ENCODE peak calls at places on chromosomes 6 and 20, in eight cellular contexts. Z is lung, N is IMR-90, W is left ventricle myocardium inferior, Y is cardiac fibroblast, B is AG04449, F is GM23338, O is epithelial cell of esophagus. H is an unnamed sample.

GRCh38 chr6:166419268-166419667 is 36.5 kb upstream of the MPC1 start:
- DNase-seq in F (no peak), Z (no peak), W (no peak), Y (peak), O (peak), B (no peak), N (peak), H (no peak)

GRCh38 chr6:63299667-63300066 is 20.1 kb downstream of the LGSN start:
- DNase-seq in Z (no peak), Y (no peak), O (no peak), B (no peak), N (no peak), F (no peak), W (no peak), H (no peak)

GRCh38 chr6:74715362-74716068 is 490.3 kb downstream of the COL12A1 start:
- DNase-seq in Y (peak), Z (no peak), O (peak), B (peak), N (peak), F (no peak), W (no peak), H (peak)

GRCh38 chr6:14874975-14875677 is 370.7 kb upstream of the JARID2 start:
- DNase-seq in N (no peak), F (no peak), W (no peak), O (no peak), Y (no peak), B (no peak), Z (no peak), H (no peak)

GRCh38 chr20:10131612-10132345 is 86.9 kb upstream of the SNAP25 start:
- DNase-seq in Y (peak), F (peak), O (peak), Z (no peak), W (peak), N (peak), B (no peak), H (peak)

GRCh38 chr6:47180633-47181032 is 129.1 kb downstream of the TNFRSF21 start:
- DNase-seq in Y (peak), Z (no peak), W (no peak), B (no peak), O (peak), F (no peak), N (peak), H (no peak)

GRCh38 chr6:56478202-56478601 is 164.5 kb downstream of the DST start:
- DNase-seq in F (no peak), Z (no peak), Y (no peak), N (no peak), B (no peak), O (no peak), W (no peak), H (no peak)

GRCh38 chr6:29815118-29815750 is 12.4 kb upstream of the HLA-G start:
- DNase-seq in F (no peak), N (no peak), W (no peak), B (no peak), Z (no peak), Y (no peak), O (no peak), H (no peak)

GRCh38 chr6:30893001-30893591 is 8.8 kb downstream of the DDR1 start:
- DNase-seq in W (no peak), Y (no peak), O (no peak), B (no peak), Z (no peak), N (no peak), F (peak), H (no peak)

GRCh38 chr20:2137552-2138201 is 36.0 kb downstream of the STK35 start:
- DNase-seq in W (no peak), O (no peak), Y (peak), N (peak), F (no peak), B (peak), Z (no peak), H (peak)

GRCh38 chr20:49287555-49288249 is 9.8 kb upstream of the ZNFX1 start:
- DNase-seq in N (peak), O (no peak), Y (peak), W (no peak), B (no peak), F (no peak), Z (no peak), H (no peak)

GRCh38 chr6:150666071-150666470 is 66.4 kb downstream of the PLEKHG1 start:
- DNase-seq in F (no peak), O (no peak), W (no peak), N (no peak), B (no peak), Y (peak), Z (no peak), H (no peak)

GRCh38 chr6:64280569-64280968 is 645.0 kb downstream of the PHF3 start:
- DNase-seq in N (peak), Y (peak), W (no peak), Z (no peak), F (peak), B (no peak), O (peak), H (peak)

GRCh38 chr6:15434823-15435380 is 189.0 kb downstream of the JARID2 start:
- DNase-seq in O (no peak), Y (no peak), F (no peak), Z (no peak), W (no peak), B (no peak), N (no peak), H (no peak)

GRCh38 chr6:111720931-111721496 is 115.3 kb upstream of the TRAF3IP2 start:
- DNase-seq in Y (no peak), Z (no peak), B (no peak), F (no peak), O (no peak), N (no peak), W (no peak), H (no peak)

GRCh38 chr6:52392944-52393343 is 27.2 kb upstream of the EFHC1 start:
- DNase-seq in Z (no peak), W (no peak), Y (peak), O (peak), B (peak), F (no peak), N (peak), H (no peak)

GRCh38 chr6:44116643-44117382 is 10.4 kb downstream of the MRPL14 start:
- DNase-seq in N (peak), O (peak), F (no peak), Y (peak), W (no peak), Z (no peak), B (peak), H (peak)

DNA sequence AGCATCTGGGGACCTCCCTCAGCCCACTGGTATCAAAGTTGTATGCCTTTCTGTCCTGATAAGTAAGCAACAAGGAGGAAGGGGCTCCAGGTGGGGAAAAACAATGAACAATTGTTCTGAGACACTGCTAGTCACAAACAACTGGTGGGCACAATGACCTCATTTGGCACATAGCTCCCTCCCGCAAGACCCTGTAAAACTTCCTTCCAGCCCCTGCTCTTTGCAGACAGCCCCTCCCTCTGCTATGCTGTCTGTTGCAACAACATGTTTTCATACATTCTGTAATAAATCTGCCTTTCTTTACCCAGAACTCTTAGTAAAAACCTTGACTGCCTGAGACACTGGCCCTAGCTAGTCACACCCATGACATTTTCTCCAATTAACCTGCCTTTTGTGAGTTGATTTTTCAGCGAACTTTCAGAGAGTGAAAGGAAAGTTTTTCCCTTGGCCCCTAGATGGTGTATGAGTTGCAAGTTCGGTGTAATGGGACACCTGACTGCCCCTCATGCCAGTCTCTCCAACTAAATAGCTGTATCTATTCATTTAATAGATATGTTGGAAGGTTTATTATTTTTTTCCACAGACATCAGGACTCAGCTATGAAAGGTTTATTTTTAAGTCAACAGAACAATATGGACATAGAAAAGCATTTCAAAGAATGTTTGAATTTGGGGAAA is 142.3 kb upstream of the SLC22A16 start:
- DNase-seq in N (peak), Z (no peak), Y (peak), F (peak), O (peak), B (no peak), W (no peak), H (no peak)
- TF ChIP-seq CTCF in N (peak), Z (no peak), Y (peak), F (peak), O (peak), B (no peak), W (peak), H (peak)

DNA sequence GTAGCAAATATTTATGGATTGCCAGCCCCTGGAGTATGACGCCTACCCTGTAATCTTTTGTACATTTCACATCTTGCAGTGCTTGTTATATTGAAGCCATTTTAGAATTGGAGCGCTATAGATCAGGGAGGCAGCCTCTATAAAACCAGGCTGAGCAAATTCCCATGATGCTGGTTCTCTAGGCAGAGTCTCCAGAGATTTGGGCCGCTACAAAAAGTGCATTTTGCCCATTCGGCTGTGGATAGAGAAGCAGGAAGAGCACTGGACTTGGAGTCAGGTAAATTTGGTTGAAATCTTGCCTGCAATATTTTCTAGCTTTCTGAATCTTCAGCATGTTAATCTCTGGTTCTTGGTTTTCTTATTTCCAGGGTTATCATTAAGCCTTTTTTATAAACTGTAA is 2.0 kb downstream of the YWHAB start:
- DNase-seq in W (no peak), Z (no peak), N (no peak), F (no peak), Y (no peak), B (no peak), O (no peak), H (no peak)
- H3K4me3 ChIP-seq in W (peak), Z (no peak), N (peak), F (peak), Y (peak), B (peak), O (peak), H (peak)

DNA sequence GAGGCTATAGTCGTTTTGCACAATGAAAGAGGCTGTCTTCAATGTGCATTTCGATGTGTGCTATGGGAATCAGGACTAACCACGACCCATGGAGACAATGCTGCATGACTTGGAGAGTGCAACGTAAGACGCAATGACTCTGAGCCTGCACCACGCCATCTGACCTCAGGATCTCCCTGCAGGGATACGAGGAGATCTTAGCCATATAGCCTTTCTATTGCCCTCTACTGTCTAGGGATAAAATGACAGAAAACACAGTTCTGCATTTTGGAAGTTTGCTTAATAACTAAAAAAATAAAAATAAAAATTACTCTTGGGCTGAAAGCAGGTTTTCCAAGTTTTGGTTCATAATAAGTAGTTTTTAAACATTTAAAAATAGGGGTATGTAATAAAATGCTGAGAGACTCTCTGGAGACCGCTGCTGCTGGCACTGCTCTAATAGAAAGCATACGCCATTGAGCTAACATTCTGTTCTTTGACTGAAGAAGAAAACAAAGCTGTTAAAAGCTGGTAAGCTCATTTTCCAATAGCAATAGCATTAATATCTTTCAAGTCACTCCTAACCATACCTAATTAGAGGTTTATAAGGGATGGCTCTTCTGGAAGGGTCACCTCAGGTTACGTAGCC is 87.2 kb downstream of the PDE7B start:
- DNase-seq in F (peak), Z (no peak), N (peak), Y (peak), W (peak), B (no peak), O (peak), H (no peak)
- TF ChIP-seq CTCF in F (peak), Z (no peak), N (peak), Y (peak), W (peak), B (peak), O (peak), H (peak)

GRCh38 chr6:27216874-27217273 is 30.6 kb upstream of the PRSS16 start:
- DNase-seq in Y (no peak), N (no peak), B (no peak), O (no peak), W (no peak), Z (no peak), F (no peak), H (no peak)
- H3K4me3 ChIP-seq in Y (no peak), N (no peak), B (no peak), O (no peak), W (no peak), Z (no peak), F (no peak), H (no peak)

GRCh38 chr20:51758978-51759544 is 9.1 kb downstream of the ATP9A start:
- DNase-seq in Y (no peak), B (no peak), O (no peak), F (no peak), N (no peak), Z (no peak), W (peak), H (no peak)

GRCh38 chr20:51756653-51757052 is 11.5 kb downstream of the ATP9A start:
- DNase-seq in Y (no peak), B (no peak), O (no peak), Z (no peak), F (no peak), W (no peak), N (no peak), H (no peak)

GRCh38 chr20:51759769-51760510 is 8.2 kb downstream of the ATP9A start:
- DNase-seq in F (peak), O (no peak), N (no peak), Y (no peak), Z (no peak), W (no peak), B (no peak), H (no peak)

GRCh38 chr20:51760905-51761544 is 7.2 kb downstream of the ATP9A start:
- DNase-seq in W (no peak), B (no peak), Y (peak), N (peak), F (peak), Z (no peak), O (peak), H (peak)

GRCh38 chr20:51757226-51757625 is 11.0 kb downstream of the ATP9A start:
- DNase-seq in N (no peak), Y (no peak), F (no peak), W (no peak), B (no peak), O (no peak), Z (no peak), H (no peak)
- TF ChIP-seq CTCF in N (no peak), Y (no peak), F (no peak), W (no peak), B (no peak), O (no peak), Z (no peak), H (no peak)

GRCh38 chr20:4949833-4950178 is 51.5 kb downstream of the SLC23A2 start:
- DNase-seq in F (peak), Z (peak), W (no peak), N (peak), O (peak), B (no peak), Y (peak), H (no peak)
- H3K4me3 ChIP-seq in F (no peak), Z (no peak), W (no peak), N (no peak), O (no peak), B (no peak), Y (no peak), H (no peak)

GRCh38 chr6:157339432-157339831 is 16.1 kb upstream of the TMEM242 start:
- DNase-seq in Y (no peak), O (no peak), B (no peak), Z (no peak), F (peak), W (no peak), N (no peak), H (no peak)
- TF ChIP-seq CTCF in Y (no peak), O (no peak), B (no peak), Z (no peak), F (peak), W (peak), N (no peak), H (no peak)

GRCh38 chr6:28213213-28213523 is 11.9 kb upstream of the ZSCAN9 start:
- DNase-seq in Z (no peak), B (no peak), Y (no peak), O (no peak), F (no peak), W (no peak), N (no peak), H (no peak)

GRCh38 chr6:28212510-28213212 is 12.4 kb upstream of the ZSCAN9 start:
- DNase-seq in F (peak), N (peak), B (peak), Z (peak), O (peak), W (no peak), Y (peak), H (peak)

GRCh38 chr6:28209753-28210535 is 15.1 kb upstream of the ZSCAN9 start:
- DNase-seq in F (no peak), N (no peak), W (no peak), B (no peak), Z (no peak), O (peak), Y (no peak), H (no peak)

GRCh38 chr6:28215425-28215824 is 9.7 kb upstream of the ZSCAN9 start:
- DNase-seq in Y (peak), N (peak), Z (no peak), B (no peak), W (no peak), O (peak), F (peak), H (no peak)

DNA sequence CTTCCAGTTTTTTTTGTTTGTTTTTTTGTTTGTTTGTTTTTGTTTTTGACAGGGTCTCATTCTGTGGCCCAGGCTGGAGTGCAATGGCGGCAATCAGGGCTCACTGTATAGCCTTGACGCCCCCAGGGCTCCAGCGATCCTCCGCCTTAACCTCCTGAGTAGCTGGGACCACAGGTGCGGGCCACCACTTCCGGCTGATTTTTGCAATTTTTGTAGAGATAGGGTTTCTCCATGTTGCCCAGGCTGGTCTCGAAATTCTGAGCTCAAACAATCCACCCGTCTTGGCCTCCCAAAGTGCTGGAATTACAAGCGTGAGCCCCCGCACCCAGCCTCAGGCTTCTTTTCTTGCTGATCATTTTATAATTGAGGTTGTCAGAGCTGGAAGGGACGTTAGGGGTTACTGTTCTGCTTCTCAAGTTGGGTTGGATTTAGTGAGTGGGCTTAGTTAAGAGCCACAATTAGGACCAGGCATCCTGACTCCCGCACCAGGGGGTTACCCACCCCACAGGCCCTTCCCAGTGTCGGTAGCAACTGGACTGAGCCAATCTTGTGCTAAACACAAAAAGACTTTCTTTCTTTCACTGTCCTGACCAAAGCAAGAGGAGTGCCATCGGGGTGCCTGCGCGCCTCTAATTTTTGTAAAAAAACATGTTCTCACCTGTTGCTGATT is 13.1 kb upstream of the ZSCAN9 start:
- DNase-seq in Z (no peak), Y (no peak), F (peak), O (no peak), N (no peak), W (no peak), B (no peak), H (no peak)
- H3K4me3 ChIP-seq in Z (no peak), Y (peak), F (peak), O (peak), N (peak), W (peak), B (peak), H (peak)

GRCh38 chr20:32140603-32141002 is 31.1 kb downstream of the TM9SF4 start:
- DNase-seq in W (no peak), Z (no peak), N (no peak), B (no peak), Y (no peak), O (no peak), F (no peak), H (no peak)
- TF ChIP-seq CTCF in W (no peak), Z (no peak), N (no peak), B (no peak), Y (no peak), O (no peak), F (no peak), H (no peak)